ENCODE peak calls at places on chromosome 5, in five cellular contexts. N, V, T, J and D are unnamed samples.

GRCh38 chr5:90015584-90016018 is 394.0 kb downstream of the CETN3 start:
- DNase-seq in N (no peak), V (peak), T (peak), J (no peak), D (peak)

GRCh38 chr5:134141346-134142050 is 27.0 kb downstream of the TCF7 start:
- DNase-seq in N (peak), V (peak), T (peak), J (peak), D (peak)

GRCh38 chr5:42675602-42676001 is 81.0 kb upstream of the CCDC152 start:
- DNase-seq in N (no peak), V (no peak), T (no peak), J (no peak), D (no peak)

GRCh38 chr5:55668356-55668755 is 43.8 kb downstream of the SLC38A9 start:
- DNase-seq in N (no peak), V (peak), T (peak), J (no peak), D (peak)

GRCh38 chr5:96083361-96083881 is 121.8 kb upstream of the ELL2 start:
- DNase-seq in N (peak), V (peak), T (no peak), J (no peak), D (no peak)

GRCh38 chr5:96091874-96092273 is 130.2 kb upstream of the ELL2 start:
- DNase-seq in N (no peak), V (no peak), T (no peak), J (no peak), D (no peak)

GRCh38 chr5:135179308-135179980 is 145.4 kb upstream of the PITX1 start:
- DNase-seq in N (peak), V (no peak), T (no peak), J (no peak), D (no peak)

GRCh38 chr5:132096904-132097303 is 23.3 kb downstream of the CSF2 start:
- DNase-seq in N (no peak), V (no peak), T (no peak), J (no peak), D (no peak)

GRCh38 chr5:94740328-94740727 is 121.9 kb downstream of the SLF1 start:
- DNase-seq in N (no peak), V (no peak), T (no peak), J (no peak), D (no peak)